ENCODE peak calls at places on chromosomes 5 and 9, in four cellular contexts. D is IMR-90, R is left ventricle myocardium inferior, E is tibial nerve. S is an unnamed sample. For H3K27me3, the result is how much of the 10 kb centered on the place peaks cover.

GRCh38 chr5:10377081-10377480 is 23.6 kb downstream of the MARCHF6 start:
- DNase-seq in D (no peak), R (no peak), E (no peak), S (no peak)

GRCh38 chr5:126054593-126055347 is 368.4 kb upstream of the GRAMD2B start:
- DNase-seq in D (no peak), R (no peak), E (no peak), S (no peak)

GRCh38 chr5:73826301-73826700 is 200.3 kb downstream of the ARHGEF28 start:
- DNase-seq in D (no peak), R (no peak), E (no peak), S (no peak)

GRCh38 chr5:39197556-39197955 is 21.8 kb downstream of the FYB1 start:
- DNase-seq in D (no peak), R (no peak), E (no peak), S (no peak)

GRCh38 chr9:2610985-2611384 is 10.6 kb upstream of the VLDLR start:
- DNase-seq in D (peak), R (no peak), E (no peak), S (no peak)

GRCh38 chr9:93154293-93154903 is 20.3 kb upstream of the NINJ1 start:
- DNase-seq in D (no peak), R (no peak), E (no peak), S (no peak)

GRCh38 chr5:38515648-38516047 is 40.8 kb downstream of the LIFR start:
- DNase-seq in D (peak), R (no peak), E (no peak), S (no peak)

GRCh38 chr5:35876922-35877321 is 20.2 kb downstream of the IL7R start:
- DNase-seq in D (no peak), R (no peak), E (no peak), S (no peak)

GRCh38 chr9:114058688-114059046 is 19.4 kb downstream of the AMBP start:
- DNase-seq in D (no peak), R (no peak), E (no peak), S (no peak)

GRCh38 chr9:85715587-85715986 is 26.2 kb downstream of the AGTPBP1 start:
- DNase-seq in D (no peak), R (no peak), E (no peak), S (peak)

GRCh38 chr5:143562935-143563334 is 159.4 kb upstream of the NR3C1 start:
- DNase-seq in D (peak), R (no peak), E (no peak), S (no peak)

GRCh38 chr5:32512916-32513315 is 68.4 kb upstream of the ZFR start:
- DNase-seq in D (no peak), R (no peak), E (no peak), S (no peak)

GRCh38 chr5:134053840-134054338 is 49.1 kb upstream of the VDAC1 start:
- DNase-seq in D (peak), R (no peak), E (no peak), S (no peak)

GRCh38 chr5:137611011-137611580 is 112.0 kb upstream of the SPOCK1 start:
- DNase-seq in D (no peak), R (no peak), E (no peak), S (no peak)

GRCh38 chr5:61624553-61624952 is 292.5 kb downstream of the ZSWIM6 start:
- DNase-seq in D (no peak), R (no peak), E (no peak), S (no peak)
- H3K27me3 ChIP-seq in D (under half), R (under half), E (under half), S (under half)

GRCh38 chr9:13485068-13485596 is 205.6 kb upstream of the MPDZ start:
- DNase-seq in D (peak), R (peak), E (peak), S (no peak)
- TF ChIP-seq CTCF in D (no peak), R (peak), E (peak), S (no peak)

DNA sequence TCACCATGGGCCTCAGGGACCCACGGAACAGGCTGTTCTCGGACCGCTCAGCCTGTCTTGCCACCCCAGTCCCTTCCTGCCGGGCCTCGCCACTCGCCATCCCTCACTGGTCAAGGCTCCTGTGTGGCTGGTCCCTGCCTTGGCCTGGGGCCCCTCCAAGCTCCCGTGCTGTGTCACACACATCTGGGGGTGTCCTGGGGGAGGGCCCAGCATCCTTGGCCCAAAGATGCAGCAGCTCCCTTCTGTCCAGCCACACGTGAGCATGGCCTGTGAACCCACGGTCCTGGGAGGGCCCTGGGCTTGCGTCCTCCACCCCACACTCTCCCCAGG is 425 bp upstream of the EGFL7 start:
- DNase-seq in D (no peak), R (no peak), E (no peak), S (no peak)
- H3K27me3 ChIP-seq in D (half or more), R (under half), E (half or more), S (under half)

DNA sequence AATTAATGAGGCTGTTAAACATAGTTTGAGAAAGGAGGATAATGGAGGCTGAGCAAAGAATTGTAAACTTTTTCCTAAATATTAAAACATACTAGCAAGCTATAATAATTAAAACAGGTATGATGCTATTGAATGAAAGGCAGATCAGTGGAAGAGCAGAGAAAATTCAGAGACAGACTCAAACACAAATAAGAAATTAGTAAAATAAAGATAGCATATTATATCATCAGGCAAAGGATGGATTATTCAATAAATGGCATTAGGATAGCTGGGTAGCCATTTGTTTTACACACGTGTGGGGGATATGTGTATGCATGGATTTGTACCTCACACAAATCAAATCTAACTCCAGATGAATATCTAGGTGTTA is 50.6 kb downstream of the MRPS27 start:
- DNase-seq in D (no peak), R (no peak), E (no peak), S (no peak)
- TF ChIP-seq CTCF in D (no peak), R (no peak), E (no peak), S (no peak)

DNA sequence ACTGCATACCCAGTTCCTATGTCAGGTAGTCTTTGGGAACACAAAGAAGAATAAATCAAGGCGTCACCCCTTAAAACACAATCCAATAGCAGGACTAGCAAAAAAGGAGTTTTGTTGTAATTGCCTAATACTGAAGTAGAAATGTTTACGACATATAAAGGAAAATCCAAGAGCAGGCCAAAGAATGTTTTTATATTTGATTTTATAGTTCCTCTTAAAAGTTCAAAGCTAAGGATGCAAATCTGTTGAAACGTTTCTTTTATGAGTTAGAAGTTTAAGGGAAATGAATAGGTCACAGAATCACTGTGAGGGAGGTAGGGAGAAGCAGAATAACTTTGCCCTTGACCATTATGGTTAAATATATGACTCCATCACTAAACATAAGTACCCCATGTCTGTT is 136.1 kb downstream of the PAM start:
- DNase-seq in D (no peak), R (no peak), E (no peak), S (no peak)
- H3K27me3 ChIP-seq in D (under half), R (under half), E (under half), S (under half)

DNA sequence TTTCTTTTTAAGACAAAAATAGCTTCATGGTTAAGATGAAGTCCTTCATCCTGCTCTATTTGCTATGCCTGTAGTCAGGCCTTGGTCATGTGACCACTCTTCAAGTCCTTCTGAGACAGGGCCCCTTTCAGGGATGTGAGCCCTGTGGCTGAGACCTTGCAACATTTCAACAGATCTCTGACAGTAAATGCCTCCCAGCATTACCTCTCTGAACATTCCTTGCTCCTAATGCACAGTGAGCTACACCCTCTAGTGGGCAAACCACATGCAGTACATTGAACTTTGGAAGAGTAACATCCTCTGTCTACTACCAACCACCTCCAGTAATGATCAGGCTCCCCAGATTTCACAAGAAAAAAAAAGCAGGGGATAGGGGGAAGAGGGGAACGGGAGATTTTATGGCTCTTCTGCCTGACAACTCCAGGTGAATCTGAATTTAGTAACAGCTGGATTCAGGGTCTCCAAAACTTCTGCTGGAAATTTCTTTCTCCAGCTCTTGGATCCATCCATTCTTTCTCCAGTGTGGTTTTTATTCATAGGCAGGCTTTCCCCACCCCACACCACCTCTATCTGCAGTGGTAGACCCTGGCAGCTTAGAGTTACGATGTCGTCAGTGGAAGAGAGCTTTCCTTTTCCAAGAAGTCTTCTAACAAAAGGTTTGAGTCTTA is 8.9 kb upstream of the FBXO38 start:
- DNase-seq in D (peak), R (no peak), E (no peak), S (peak)
- TF ChIP-seq CTCF in D (peak), R (peak), E (peak), S (peak)

GRCh38 chr9:109779711-109780452 is at the start of gene PALM2AKAP2:
- DNase-seq in D (peak), R (peak), E (no peak), S (no peak)

GRCh38 chr9:109776391-109776790 is 3.6 kb upstream of the PALM2AKAP2 start:
- DNase-seq in D (no peak), R (no peak), E (no peak), S (no peak)

GRCh38 chr9:109771796-109772525 is 8.0 kb upstream of the PALM2AKAP2 start:
- DNase-seq in D (peak), R (peak), E (no peak), S (no peak)

GRCh38 chr9:109771084-109771483 is 8.9 kb upstream of the PALM2AKAP2 start:
- DNase-seq in D (peak), R (no peak), E (no peak), S (no peak)

GRCh38 chr9:109775516-109775915 is 4.5 kb upstream of the PALM2AKAP2 start:
- DNase-seq in D (peak), R (no peak), E (no peak), S (no peak)
- H3K27me3 ChIP-seq in D (under half), R (under half), E (under half), S (under half)

DNA sequence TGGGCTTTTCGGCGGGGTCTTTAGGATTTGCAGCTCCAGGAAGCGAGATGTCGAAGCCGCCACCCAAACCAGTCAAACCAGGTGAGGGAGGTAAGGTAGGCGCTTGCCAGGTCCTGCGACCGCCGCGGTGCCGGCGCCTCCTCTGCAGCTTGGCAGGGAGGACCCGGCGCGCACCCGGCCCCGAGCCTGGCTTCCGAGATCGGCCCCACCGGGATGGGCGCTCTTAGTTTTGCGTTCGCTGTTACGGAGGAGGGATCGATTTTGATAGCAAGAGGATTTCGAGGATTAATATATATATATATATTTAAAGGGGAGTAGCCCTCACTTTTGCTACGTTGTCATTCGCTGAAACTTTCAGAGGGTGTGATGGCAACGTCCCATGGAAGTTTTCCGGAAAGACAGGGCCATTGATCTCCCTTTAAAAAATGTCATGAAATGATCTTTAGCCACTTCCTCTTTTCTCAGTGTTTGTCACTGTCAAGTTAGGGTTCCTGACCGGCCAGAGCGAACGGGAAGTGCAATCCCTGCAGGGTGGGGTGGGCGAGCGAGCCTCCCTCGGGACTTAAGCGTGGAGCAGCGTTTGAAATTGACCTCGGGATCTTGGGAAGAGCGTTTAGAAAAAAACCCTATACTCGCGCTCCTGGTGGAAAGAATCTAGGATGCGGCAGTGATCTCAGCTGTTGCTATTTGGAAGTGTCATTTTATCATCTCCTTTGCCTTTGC is 493 bp downstream of the OSTF1 start:
- DNase-seq in D (peak), R (peak), E (no peak), S (peak)
- TF ChIP-seq CTCF in D (peak), R (peak), E (peak), S (no peak)

GRCh38 chr5:176844706-176845391 is 34.5 kb downstream of the UNC5A start:
- DNase-seq in D (peak), R (no peak), E (no peak), S (no peak)
- H3K27me3 ChIP-seq in D (under half), R (half or more), E (half or more), S (under half)